ENCODE peak calls at places on chromosomes 16 and 17, in five cellular contexts. T, I, L, M and Q are unnamed samples.

GRCh38 chr16:84839054-84839453 is 19.3 kb downstream of the CRISPLD2 start:
- DNase-seq in M (no peak), I (no peak), T (no peak), L (no peak), Q (no peak)

GRCh38 chr17:46782250-46782953 is 36.1 kb downstream of the WNT3 start:
- DNase-seq in I (peak), M (no peak), L (peak), T (no peak), Q (peak)

GRCh38 chr16:660459-661183 is 7.3 kb upstream of the RHOT2 start:
- DNase-seq in M (peak), L (peak), T (no peak), I (peak), Q (peak)

GRCh38 chr17:76513306-76513692 is 12.1 kb upstream of the RHBDF2 start:
- DNase-seq in T (no peak), I (no peak), M (no peak), L (no peak), Q (no peak)

GRCh38 chr17:35017021-35017420 is 36.7 kb downstream of the LIG3 start:
- DNase-seq in L (no peak), I (no peak), M (no peak), T (no peak), Q (no peak)

GRCh38 chr16:73951541-73951940 is 345.1 kb upstream of the PSMD7 start:
- DNase-seq in L (no peak), I (no peak), T (no peak), M (no peak), Q (no peak)

GRCh38 chr17:80719449-80719848 is 174.8 kb downstream of the RPTOR start:
- DNase-seq in T (no peak), M (no peak), I (no peak), L (no peak), Q (no peak)

GRCh38 chr17:82912571-82913089 is 72.8 kb upstream of the ZNF750 start:
- DNase-seq in T (no peak), M (no peak), I (no peak), L (no peak), Q (no peak)

GRCh38 chr17:45223541-45224528 is 2.1 kb downstream of the FMNL1 start:
- DNase-seq in T (no peak), I (no peak), M (no peak), L (no peak), Q (no peak)

GRCh38 chr16:77387810-77388209 is 47.0 kb downstream of the ADAMTS18 start:
- DNase-seq in I (no peak), M (no peak), T (no peak), L (peak), Q (no peak)

GRCh38 chr17:15466131-15466530 is 1.3 kb downstream of the CDRT4 start:
- DNase-seq in I (no peak), M (no peak), T (no peak), L (no peak), Q (no peak)

GRCh38 chr17:36463916-36464764 is 22.3 kb upstream of the ZNHIT3 start:
- DNase-seq in M (no peak), T (peak), I (peak), L (peak), Q (peak)

GRCh38 chr16:65071371-65072311 is 50.2 kb downstream of the CDH11 start:
- DNase-seq in M (no peak), T (no peak), I (no peak), L (no peak), Q (no peak)

GRCh38 chr17:46742539-46743270 is 75.8 kb downstream of the WNT3 start:
- DNase-seq in T (no peak), M (no peak), L (no peak), I (no peak), Q (peak)

GRCh38 chr16:76428858-76429257 is 151.7 kb downstream of the CNTNAP4 start:
- DNase-seq in T (no peak), M (no peak), I (no peak), L (no peak), Q (no peak)

GRCh38 chr16:74774223-74775139 is at the start of gene FA2H:
- DNase-seq in I (peak), M (no peak), L (peak), T (peak), Q (peak)

GRCh38 chr16:65222049-65222448 is 100.2 kb upstream of the CDH11 start:
- DNase-seq in I (no peak), T (no peak), L (no peak), M (no peak), Q (no peak)

GRCh38 chr16:76539609-76540008 is 262.4 kb downstream of the CNTNAP4 start:
- DNase-seq in M (no peak), T (no peak), L (no peak), I (no peak), Q (no peak)

GRCh38 chr17:27846042-27846655 is 45.8 kb upstream of the NOS2 start:
- DNase-seq in L (no peak), T (no peak), I (no peak), M (no peak), Q (no peak)

GRCh38 chr17:46045639-46046038 is 46.6 kb downstream of the STH start:
- DNase-seq in I (no peak), L (no peak), M (no peak), T (no peak), Q (no peak)

GRCh38 chr16:51556694-51557327 is 405.7 kb upstream of the SALL1 start:
- DNase-seq in I (no peak), M (no peak), L (no peak), T (no peak), Q (no peak)

GRCh38 chr17:17818088-17818526 is 18.7 kb downstream of the SREBF1 start:
- DNase-seq in L (peak), M (no peak), T (no peak), I (no peak), Q (no peak)

GRCh38 chr16:2224183-2224486 is 744 bp downstream of the E4F1 start:
- DNase-seq in M (no peak), T (no peak), L (no peak), I (no peak), Q (no peak)

GRCh38 chr16:78105517-78105916 is 6.1 kb downstream of the WWOX start:
- DNase-seq in L (no peak), T (no peak), I (no peak), M (no peak), Q (no peak)

GRCh38 chr17:12078791-12079190 is 58.1 kb downstream of the MAP2K4 start:
- DNase-seq in M (no peak), T (no peak), I (no peak), L (no peak), Q (no peak)

GRCh38 chr17:7191069-7191468 is 11.9 kb upstream of the ASGR1 start:
- DNase-seq in I (no peak), T (no peak), L (no peak), M (no peak), Q (no peak)

GRCh38 chr16:9503251-9503986 is 412.0 kb downstream of the HAPSTR1 start:
- DNase-seq in T (no peak), L (no peak), M (no peak), I (no peak), Q (no peak)

GRCh38 chr17:59361916-59362810 is 30.7 kb downstream of the YPEL2 start:
- DNase-seq in L (no peak), T (no peak), I (no peak), M (peak), Q (no peak)

GRCh38 chr17:32386844-32387243 is 36.9 kb downstream of the ZNF207 start:
- DNase-seq in M (no peak), T (no peak), I (no peak), L (no peak), Q (no peak)

GRCh38 chr16:15961060-15961511 is 11.7 kb downstream of the ABCC1 start:
- DNase-seq in T (no peak), M (peak), I (no peak), L (no peak), Q (no peak)

GRCh38 chr17:43418441-43419374 is 19.9 kb downstream of the ARL4D start:
- DNase-seq in L (peak), M (no peak), T (no peak), I (no peak), Q (peak)

GRCh38 chr17:60678118-60678444 is 430 bp downstream of the BCAS3 start:
- DNase-seq in M (no peak), I (no peak), T (no peak), L (no peak), Q (no peak)

GRCh38 chr17:60677308-60678117 is at the start of gene BCAS3:
- DNase-seq in T (peak), M (peak), L (peak), I (peak), Q (peak)

GRCh38 chr17:60675997-60676396 is 1.7 kb upstream of the BCAS3 start:
- DNase-seq in I (no peak), L (no peak), M (no peak), T (no peak), Q (no peak)

GRCh38 chr17:60679287-60679686 is 1.6 kb downstream of the BCAS3 start:
- DNase-seq in T (no peak), L (no peak), I (no peak), M (no peak), Q (no peak)

GRCh38 chr17:60676758-60677307 is 818 bp upstream of the BCAS3 start:
- DNase-seq in M (no peak), I (no peak), T (no peak), L (peak), Q (no peak)
- TF ChIP-seq POLR2AphosphoS5 in M (no peak), I (no peak), T (no peak), L (no peak), Q (no peak)

GRCh38 chr16:48246066-48246465 is 1.3 kb downstream of the ABCC11 start:
- DNase-seq in I (no peak), L (no peak), T (no peak), M (no peak), Q (no peak)
- H3K4me3 ChIP-seq in I (peak), L (no peak), T (no peak), M (peak), Q (no peak)

DNA sequence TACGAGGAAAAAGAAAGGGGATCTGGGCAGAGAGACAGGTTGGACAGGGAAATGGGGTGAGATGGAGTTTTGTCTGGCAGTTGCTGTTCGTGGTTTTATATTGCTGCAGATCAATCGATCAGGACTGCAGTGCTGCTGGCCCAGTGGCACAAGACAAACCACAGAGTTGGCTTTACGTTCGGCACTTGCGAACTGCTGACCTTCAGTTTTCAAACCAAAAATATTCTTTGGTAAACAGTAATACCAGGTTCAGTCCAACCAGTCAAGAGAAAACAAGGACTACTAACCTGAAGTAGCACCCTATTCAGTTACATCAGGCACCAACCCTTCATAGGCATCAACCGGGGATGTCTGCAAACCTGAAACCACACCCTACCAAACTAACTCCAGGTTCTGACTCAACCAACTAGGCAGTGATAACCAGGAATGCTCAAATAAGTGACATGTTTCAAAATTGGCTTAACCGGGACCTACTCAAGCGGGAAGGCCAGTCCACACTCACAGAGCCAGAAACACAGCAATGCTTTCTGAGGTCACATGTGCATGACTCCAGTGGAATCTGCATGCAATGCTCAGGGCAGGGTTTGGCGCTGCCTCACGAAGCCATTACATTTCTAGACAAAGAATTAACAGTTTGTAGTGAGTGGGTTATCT is 91.1 kb downstream of the SMG6 start:
- DNase-seq in I (no peak), L (no peak), T (no peak), M (no peak), Q (no peak)
- TF ChIP-seq POLR2AphosphoS5 in I (peak), L (no peak), T (no peak), M (no peak), Q (no peak)

GRCh38 chr17:10730956-10731879 is 1.4 kb upstream of the TMEM220 start:
- DNase-seq in M (no peak), T (no peak), L (peak), I (peak), Q (no peak)
- H3K4me3 ChIP-seq in M (no peak), T (peak), L (peak), I (peak), Q (no peak)